ENCODE peak calls at places on chromosomes 5 and 9, in seven cellular contexts. One of them, this sample, is unnamed.

GRCh38 chr5:112529525-112529924 is 110.4 kb upstream of the EPB41L4A start:
- DNase-seq in pancreas: no peak
- DNase-seq in K562: peak
- DNase-seq in neural progenitor cell: peak
- DNase-seq in skeletal muscle cell: no peak
- DNase-seq in ovary: no peak
- DNase-seq in astrocyte of the spinal cord: no peak
- DNase-seq in this sample: peak

GRCh38 chr5:128341056-128341455 is 197.0 kb downstream of the FBN2 start:
- DNase-seq in pancreas: no peak
- DNase-seq in astrocyte of the spinal cord: no peak
- DNase-seq in skeletal muscle cell: peak
- DNase-seq in K562: no peak
- DNase-seq in ovary: no peak
- DNase-seq in neural progenitor cell: no peak
- DNase-seq in this sample: peak

GRCh38 chr5:53199882-53200281 is 90.3 kb upstream of the MOCS2 start:
- DNase-seq in K562: no peak
- DNase-seq in ovary: no peak
- DNase-seq in skeletal muscle cell: no peak
- DNase-seq in astrocyte of the spinal cord: no peak
- DNase-seq in pancreas: no peak
- DNase-seq in neural progenitor cell: no peak
- DNase-seq in this sample: no peak

GRCh38 chr5:172383231-172383802 is 71.0 kb downstream of the SH3PXD2B start:
- DNase-seq in K562: no peak
- DNase-seq in ovary: no peak
- DNase-seq in skeletal muscle cell: peak
- DNase-seq in astrocyte of the spinal cord: peak
- DNase-seq in neural progenitor cell: no peak
- DNase-seq in pancreas: peak
- DNase-seq in this sample: peak

GRCh38 chr9:133635903-133636531 is at the start of gene DBH:
- DNase-seq in neural progenitor cell: no peak
- DNase-seq in pancreas: no peak
- DNase-seq in skeletal muscle cell: no peak
- DNase-seq in astrocyte of the spinal cord: no peak
- DNase-seq in ovary: no peak
- DNase-seq in K562: no peak
- DNase-seq in this sample: no peak

GRCh38 chr5:137825165-137825564 is 42.5 kb upstream of the MYOT start:
- DNase-seq in ovary: no peak
- DNase-seq in pancreas: no peak
- DNase-seq in skeletal muscle cell: no peak
- DNase-seq in K562: no peak
- DNase-seq in astrocyte of the spinal cord: no peak
- DNase-seq in neural progenitor cell: no peak
- DNase-seq in this sample: no peak

GRCh38 chr5:177511796-177512675 is 2.4 kb upstream of the DOK3 start:
- DNase-seq in neural progenitor cell: no peak
- DNase-seq in skeletal muscle cell: no peak
- DNase-seq in ovary: no peak
- DNase-seq in K562: no peak
- DNase-seq in pancreas: no peak
- DNase-seq in astrocyte of the spinal cord: no peak
- DNase-seq in this sample: no peak

GRCh38 chr9:74777136-74777879 is 110.4 kb downstream of the TRPM6 start:
- DNase-seq in ovary: peak
- DNase-seq in astrocyte of the spinal cord: peak
- DNase-seq in skeletal muscle cell: no peak
- DNase-seq in neural progenitor cell: peak
- DNase-seq in pancreas: peak
- DNase-seq in K562: peak
- DNase-seq in this sample: peak

GRCh38 chr5:109880907-109881685 is 191.4 kb downstream of the MAN2A1 start:
- DNase-seq in neural progenitor cell: no peak
- DNase-seq in pancreas: no peak
- DNase-seq in skeletal muscle cell: no peak
- DNase-seq in astrocyte of the spinal cord: peak
- DNase-seq in K562: no peak
- DNase-seq in ovary: no peak
- DNase-seq in this sample: peak

GRCh38 chr9:95696701-95697100 is 178.8 kb upstream of the ERCC6L2 start:
- DNase-seq in astrocyte of the spinal cord: no peak
- DNase-seq in skeletal muscle cell: no peak
- DNase-seq in ovary: no peak
- DNase-seq in neural progenitor cell: no peak
- DNase-seq in pancreas: no peak
- DNase-seq in K562: no peak
- DNase-seq in this sample: no peak

GRCh38 chr5:28961806-28962205 is 1923.4 kb upstream of the CDH9 start:
- DNase-seq in neural progenitor cell: no peak
- DNase-seq in ovary: no peak
- DNase-seq in pancreas: no peak
- DNase-seq in skeletal muscle cell: no peak
- DNase-seq in K562: no peak
- DNase-seq in astrocyte of the spinal cord: no peak
- DNase-seq in this sample: no peak

GRCh38 chr5:120457839-120458507 is 6.1 kb upstream of the PRR16 start:
- DNase-seq in pancreas: peak
- DNase-seq in astrocyte of the spinal cord: peak
- DNase-seq in K562: no peak
- DNase-seq in ovary: peak
- DNase-seq in skeletal muscle cell: no peak
- DNase-seq in neural progenitor cell: peak
- DNase-seq in this sample: peak

GRCh38 chr5:107666051-107666655 is 4.6 kb downstream of the EFNA5 start:
- DNase-seq in K562: no peak
- DNase-seq in ovary: no peak
- DNase-seq in neural progenitor cell: no peak
- DNase-seq in astrocyte of the spinal cord: no peak
- DNase-seq in skeletal muscle cell: no peak
- DNase-seq in pancreas: no peak
- DNase-seq in this sample: peak

GRCh38 chr5:137751869-137752491 is 2.2 kb downstream of the HNRNPA0 start:
- DNase-seq in pancreas: peak
- DNase-seq in astrocyte of the spinal cord: peak
- DNase-seq in ovary: no peak
- DNase-seq in K562: peak
- DNase-seq in neural progenitor cell: peak
- DNase-seq in skeletal muscle cell: no peak
- DNase-seq in this sample: peak

GRCh38 chr9:74281674-74282073 is 215.5 kb upstream of the RORB start:
- DNase-seq in neural progenitor cell: peak
- DNase-seq in pancreas: no peak
- DNase-seq in K562: peak
- DNase-seq in skeletal muscle cell: no peak
- DNase-seq in ovary: no peak
- DNase-seq in astrocyte of the spinal cord: no peak
- DNase-seq in this sample: no peak

GRCh38 chr9:36336511-36336910 is 63.6 kb downstream of the RNF38 start:
- DNase-seq in K562: no peak
- DNase-seq in pancreas: no peak
- DNase-seq in astrocyte of the spinal cord: no peak
- DNase-seq in neural progenitor cell: no peak
- DNase-seq in skeletal muscle cell: no peak
- DNase-seq in ovary: no peak
- DNase-seq in this sample: peak

GRCh38 chr9:27844797-27845196 is 271.5 kb upstream of the C9orf72 start:
- DNase-seq in K562: no peak
- DNase-seq in skeletal muscle cell: no peak
- DNase-seq in pancreas: no peak
- DNase-seq in ovary: no peak
- DNase-seq in astrocyte of the spinal cord: no peak
- DNase-seq in neural progenitor cell: no peak
- DNase-seq in this sample: no peak

GRCh38 chr5:155631116-155631515 is 617.6 kb downstream of the KIF4B start:
- DNase-seq in K562: no peak
- DNase-seq in pancreas: no peak
- DNase-seq in ovary: no peak
- DNase-seq in neural progenitor cell: no peak
- DNase-seq in skeletal muscle cell: no peak
- DNase-seq in astrocyte of the spinal cord: peak
- DNase-seq in this sample: no peak

GRCh38 chr5:43209060-43209459 is 17.0 kb downstream of the NIM1K start:
- DNase-seq in pancreas: no peak
- DNase-seq in neural progenitor cell: no peak
- DNase-seq in ovary: no peak
- DNase-seq in K562: no peak
- DNase-seq in astrocyte of the spinal cord: no peak
- DNase-seq in skeletal muscle cell: no peak
- DNase-seq in this sample: no peak

GRCh38 chr9:99298660-99299059 is 76.6 kb downstream of the SEC61B start:
- DNase-seq in pancreas: no peak
- DNase-seq in neural progenitor cell: no peak
- DNase-seq in astrocyte of the spinal cord: no peak
- DNase-seq in ovary: no peak
- DNase-seq in K562: no peak
- DNase-seq in skeletal muscle cell: no peak
- DNase-seq in this sample: no peak

GRCh38 chr9:81823672-81824554 is 104.3 kb upstream of the SPATA31D4 start:
- DNase-seq in astrocyte of the spinal cord: no peak
- DNase-seq in skeletal muscle cell: no peak
- DNase-seq in ovary: no peak
- DNase-seq in neural progenitor cell: no peak
- DNase-seq in pancreas: no peak
- DNase-seq in K562: peak
- DNase-seq in this sample: no peak

GRCh38 chr9:132404228-132404881 is 2.3 kb downstream of the TTF1 start:
- DNase-seq in K562: no peak
- DNase-seq in skeletal muscle cell: no peak
- DNase-seq in astrocyte of the spinal cord: no peak
- DNase-seq in ovary: no peak
- DNase-seq in pancreas: no peak
- DNase-seq in neural progenitor cell: no peak
- DNase-seq in this sample: peak
- H3K4me3 ChIP-seq in K562: no peak
- H3K4me3 ChIP-seq in skeletal muscle cell: no peak
- H3K4me3 ChIP-seq in astrocyte of the spinal cord: no peak
- H3K4me3 ChIP-seq in ovary: no peak
- H3K4me3 ChIP-seq in pancreas: no peak
- H3K4me3 ChIP-seq in neural progenitor cell: no peak
- H3K4me3 ChIP-seq in this sample: no peak

GRCh38 chr9:86942352-86943222 is 4.7 kb downstream of the GAS1 start:
- DNase-seq in astrocyte of the spinal cord: no peak
- DNase-seq in pancreas: no peak
- DNase-seq in K562: no peak
- DNase-seq in ovary: no peak
- DNase-seq in neural progenitor cell: peak
- DNase-seq in skeletal muscle cell: no peak
- DNase-seq in this sample: peak
- H3K4me3 ChIP-seq in astrocyte of the spinal cord: no peak
- H3K4me3 ChIP-seq in pancreas: no peak
- H3K4me3 ChIP-seq in K562: no peak
- H3K4me3 ChIP-seq in ovary: peak
- H3K4me3 ChIP-seq in neural progenitor cell: peak
- H3K4me3 ChIP-seq in skeletal muscle cell: no peak
- H3K4me3 ChIP-seq in this sample: no peak

GRCh38 chr9:135068776-135069415 is 18.6 kb upstream of the OLFM1 start:
- DNase-seq in neural progenitor cell: no peak
- DNase-seq in astrocyte of the spinal cord: no peak
- DNase-seq in pancreas: no peak
- DNase-seq in skeletal muscle cell: no peak
- DNase-seq in ovary: no peak
- DNase-seq in K562: no peak
- DNase-seq in this sample: no peak

GRCh38 chr9:135069556-135070197 is 17.8 kb upstream of the OLFM1 start:
- DNase-seq in K562: no peak
- DNase-seq in astrocyte of the spinal cord: no peak
- DNase-seq in ovary: no peak
- DNase-seq in pancreas: no peak
- DNase-seq in neural progenitor cell: peak
- DNase-seq in skeletal muscle cell: no peak
- DNase-seq in this sample: no peak

GRCh38 chr9:135073081-135073740 is 14.3 kb upstream of the OLFM1 start:
- DNase-seq in skeletal muscle cell: no peak
- DNase-seq in ovary: no peak
- DNase-seq in astrocyte of the spinal cord: no peak
- DNase-seq in K562: no peak
- DNase-seq in pancreas: no peak
- DNase-seq in neural progenitor cell: no peak
- DNase-seq in this sample: no peak

GRCh38 chr9:135070964-135071735 is 16.3 kb upstream of the OLFM1 start:
- DNase-seq in K562: no peak
- DNase-seq in astrocyte of the spinal cord: no peak
- DNase-seq in pancreas: no peak
- DNase-seq in neural progenitor cell: no peak
- DNase-seq in ovary: no peak
- DNase-seq in skeletal muscle cell: no peak
- DNase-seq in this sample: no peak

GRCh38 chr9:135070198-135070951 is 17.1 kb upstream of the OLFM1 start:
- DNase-seq in pancreas: no peak
- DNase-seq in skeletal muscle cell: no peak
- DNase-seq in astrocyte of the spinal cord: no peak
- DNase-seq in neural progenitor cell: peak
- DNase-seq in K562: no peak
- DNase-seq in ovary: no peak
- DNase-seq in this sample: no peak
- H3K4me3 ChIP-seq in pancreas: no peak
- H3K4me3 ChIP-seq in skeletal muscle cell: no peak
- H3K4me3 ChIP-seq in astrocyte of the spinal cord: no peak
- H3K4me3 ChIP-seq in neural progenitor cell: no peak
- H3K4me3 ChIP-seq in K562: no peak
- H3K4me3 ChIP-seq in ovary: no peak
- H3K4me3 ChIP-seq in this sample: no peak

GRCh38 chr5:179820483-179821297 is at the start of gene SQSTM1:
- DNase-seq in ovary: peak
- DNase-seq in skeletal muscle cell: peak
- DNase-seq in neural progenitor cell: peak
- DNase-seq in K562: peak
- DNase-seq in astrocyte of the spinal cord: peak
- DNase-seq in pancreas: peak
- DNase-seq in this sample: peak

GRCh38 chr5:179821298-179822058 is 773 bp downstream of the SQSTM1 start:
- DNase-seq in skeletal muscle cell: peak
- DNase-seq in pancreas: peak
- DNase-seq in astrocyte of the spinal cord: peak
- DNase-seq in ovary: peak
- DNase-seq in neural progenitor cell: peak
- DNase-seq in K562: peak
- DNase-seq in this sample: peak

GRCh38 chr5:179818746-179819295 is 1.9 kb upstream of the SQSTM1 start:
- DNase-seq in ovary: peak
- DNase-seq in neural progenitor cell: peak
- DNase-seq in pancreas: peak
- DNase-seq in astrocyte of the spinal cord: peak
- DNase-seq in skeletal muscle cell: peak
- DNase-seq in K562: peak
- DNase-seq in this sample: peak

GRCh38 chr5:179819296-179820126 is 1.2 kb upstream of the SQSTM1 start:
- DNase-seq in pancreas: peak
- DNase-seq in ovary: peak
- DNase-seq in astrocyte of the spinal cord: peak
- DNase-seq in K562: peak
- DNase-seq in skeletal muscle cell: peak
- DNase-seq in neural progenitor cell: peak
- DNase-seq in this sample: peak

DNA sequence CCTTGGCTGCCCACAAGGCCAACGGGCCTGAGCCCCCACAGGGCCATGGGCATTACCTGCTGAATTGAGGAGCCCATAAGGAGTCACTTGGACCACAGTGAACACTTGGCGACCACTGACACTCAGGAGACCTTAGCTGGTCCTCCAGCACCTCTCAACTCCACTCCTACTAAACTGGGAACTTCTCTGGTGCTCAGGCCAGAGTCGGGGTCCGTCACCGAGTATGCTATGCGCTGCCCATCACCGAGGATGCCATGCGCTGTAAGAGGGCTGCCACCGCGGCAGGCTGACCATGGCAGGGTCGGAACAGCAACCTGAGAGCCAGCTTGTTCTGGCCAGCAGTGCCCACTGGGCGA is 600 bp upstream of the SQSTM1 start:
- DNase-seq in ovary: no peak
- DNase-seq in K562: no peak
- DNase-seq in neural progenitor cell: no peak
- DNase-seq in skeletal muscle cell: no peak
- DNase-seq in astrocyte of the spinal cord: no peak
- DNase-seq in pancreas: no peak
- DNase-seq in this sample: no peak
- H3K4me3 ChIP-seq in ovary: peak
- H3K4me3 ChIP-seq in K562: peak
- H3K4me3 ChIP-seq in neural progenitor cell: peak
- H3K4me3 ChIP-seq in skeletal muscle cell: peak
- H3K4me3 ChIP-seq in astrocyte of the spinal cord: no peak
- H3K4me3 ChIP-seq in pancreas: peak
- H3K4me3 ChIP-seq in this sample: peak